ENCODE peak calls at places on chromosomes 6 and 20, in six cellular contexts. H, R, L, U, W and S are unnamed samples.

GRCh38 chr6:126550323-126550722 is 210.4 kb downstream of the CENPW start:
- DNase-seq in U (no peak), L (peak; percentile 32), R (no peak), W (peak; percentile 41), H (no peak), S (no peak)

GRCh38 chr20:48771542-48771941 is 56.3 kb downstream of the PREX1 start:
- DNase-seq in L (no peak), H (no peak), R (no peak), W (no peak), U (no peak), S (no peak)

GRCh38 chr20:36666181-36666740 is 20.3 kb upstream of the SLA2 start:
- DNase-seq in H (peak; percentile 47), R (no peak), L (peak; percentile 14), U (no peak), W (no peak), S (peak; percentile 35)

GRCh38 chr6:163010145-163010544 is 282.4 kb downstream of the PACRG start:
- DNase-seq in L (no peak), U (no peak), H (no peak), R (no peak), W (no peak), S (no peak)

GRCh38 chr20:34995192-34995591 is 39.5 kb downstream of the MYH7B start:
- DNase-seq in L (no peak), R (no peak), U (no peak), W (no peak), H (no peak), S (no peak)

GRCh38 chr20:11267131-11267761 is 593.4 kb upstream of the JAG1 start:
- DNase-seq in U (no peak), R (peak; percentile 51), H (peak; percentile 95), L (peak; percentile 96), W (peak; percentile 46), S (no peak)

GRCh38 chr20:48094196-48094749 is 309.0 kb upstream of the SULF2 start:
- DNase-seq in H (no peak), U (no peak), L (no peak), R (no peak), W (no peak), S (no peak)

GRCh38 chr6:15447546-15448232 is 201.8 kb downstream of the JARID2 start:
- DNase-seq in U (no peak), R (peak; percentile 39), L (no peak), W (no peak), H (no peak), S (peak; percentile 48)

GRCh38 chr6:45555981-45556771 is 178.4 kb upstream of the SUPT3H start:
- DNase-seq in L (no peak), W (no peak), U (no peak), H (peak; percentile 68), R (no peak), S (no peak)

GRCh38 chr6:158060447-158061360 is 79.0 kb downstream of the SYNJ2 start:
- DNase-seq in L (peak; percentile 91), H (peak; percentile 93), W (peak; percentile 64), R (no peak), U (no peak), S (no peak)

GRCh38 chr6:149250982-149251381 is 66.5 kb upstream of the TAB2 start:
- DNase-seq in W (no peak), R (no peak), H (no peak), U (no peak), L (no peak), S (no peak)

GRCh38 chr6:130615816-130616215 is 211.4 kb upstream of the SMLR1 start:
- DNase-seq in W (peak; percentile 12), U (no peak), R (no peak), L (peak; percentile 37), H (no peak), S (peak; percentile 13)

GRCh38 chr6:109788687-109789086 is 97.6 kb downstream of the FIG4 start:
- DNase-seq in W (no peak), U (no peak), L (no peak), H (no peak), R (no peak), S (no peak)

GRCh38 chr20:46434597-46434996 is 28.2 kb upstream of the ELMO2 start:
- DNase-seq in L (no peak), H (no peak), W (no peak), R (no peak), U (no peak), S (no peak)

GRCh38 chr6:102415891-102416290 is 1022.4 kb downstream of the GRIK2 start:
- DNase-seq in R (no peak), U (no peak), W (no peak), H (no peak), L (no peak), S (no peak)

GRCh38 chr6:155303361-155303870 is 10.9 kb downstream of the TFB1M start:
- DNase-seq in W (no peak), R (no peak), U (no peak), H (peak; percentile 13), L (no peak), S (no peak)

GRCh38 chr6:84197708-84198107 is 29.7 kb downstream of the CEP162 start:
- DNase-seq in H (no peak), U (no peak), L (peak; percentile 23), R (no peak), W (no peak), S (no peak)

GRCh38 chr6:125746731-125747588 is 2.5 kb upstream of the HEY2 start:
- DNase-seq in L (peak; percentile 97), R (peak; percentile 71), W (peak; percentile 97), U (peak; percentile 94), H (peak; percentile 50), S (peak; percentile 61)

GRCh38 chr6:41546475-41546865 is 289 bp downstream of the FOXP4 start:
- DNase-seq in L (no peak), W (peak; percentile 62), R (no peak), H (peak; percentile 45), U (peak; percentile 59), S (peak; percentile 71)

GRCh38 chr6:86331265-86331840 is 606.0 kb upstream of the HTR1E start:
- DNase-seq in R (no peak), H (no peak), L (peak; percentile 17), U (no peak), W (no peak), S (no peak)

GRCh38 chr20:42260216-42260615 is 642.0 kb upstream of the CHD6 start:
- DNase-seq in H (no peak), L (no peak), R (no peak), U (no peak), W (no peak), S (no peak)

GRCh38 chr6:75205776-75206334 is at the start of gene COL12A1:
- DNase-seq in R (peak; percentile 70), H (peak; percentile 99), U (no peak), W (peak; percentile 90), L (peak; percentile 82), S (no peak)

GRCh38 chr20:63381781-63382431 is 20.8 kb upstream of the CHRNA4 start:
- DNase-seq in R (peak; percentile 65), L (no peak), W (peak; percentile 69), H (no peak), U (no peak), S (no peak)

GRCh38 chr20:53381568-53382262 is 211.9 kb downstream of the ZNF217 start:
- DNase-seq in H (no peak), U (no peak), L (peak; percentile 8), W (peak; percentile 34), R (no peak), S (no peak)

GRCh38 chr20:38418509-38419204 is 16.5 kb downstream of the SNHG17 start:
- DNase-seq in W (no peak), U (no peak), R (no peak), L (no peak), H (peak; percentile 65), S (no peak)

GRCh38 chr20:58892932-58893224 is 40.4 kb downstream of the GNAS start:
- DNase-seq in W (no peak), L (no peak), R (no peak), U (no peak), H (no peak), S (peak; percentile 44)

GRCh38 chr20:58894652-58895051 is 42.1 kb downstream of the GNAS start:
- DNase-seq in R (no peak), H (no peak), W (no peak), L (no peak), U (no peak), S (no peak)

GRCh38 chr20:58892126-58892931 is 39.8 kb downstream of the GNAS start:
- DNase-seq in W (peak; percentile 78), R (peak; percentile 67), L (peak; percentile 83), U (peak; percentile 73), H (peak; percentile 60), S (peak; percentile 84)

GRCh38 chr20:58895099-58895795 is 42.7 kb downstream of the GNAS start:
- DNase-seq in R (no peak), W (no peak), U (no peak), L (no peak), H (no peak), S (no peak)

GRCh38 chr20:58893355-58894151 is 41.0 kb downstream of the GNAS start:
- DNase-seq in U (no peak), W (no peak), H (no peak), L (no peak), R (no peak), S (no peak)
- H3K4me3 ChIP-seq in U (peak overlapping the region; percentile 94), W (peak overlapping the region; percentile 83), H (peak overlapping the region; percentile 88), L (no peak overlapping the region), R (no peak overlapping the region), S (peak overlapping the region; percentile 90)

GRCh38 chr20:56506103-56506502 is 18.4 kb upstream of the FAM209A start:
- DNase-seq in U (no peak), R (no peak), W (no peak), L (no peak), H (no peak), S (no peak)
- H3K4me2 ChIP-seq in U (no peak overlapping the region), R (no peak overlapping the region), W (no peak overlapping the region), L (no peak overlapping the region), H (no peak overlapping the region), S (no peak overlapping the region)

GRCh38 chr6:131741688-131742393 is 31.0 kb upstream of the CTAGE9 start:
- DNase-seq in W (no peak), H (no peak), U (no peak), L (no peak), R (no peak), S (no peak)

GRCh38 chr6:131744432-131744831 is 33.6 kb upstream of the CTAGE9 start:
- DNase-seq in R (no peak), H (no peak), U (no peak), W (peak; percentile 62), L (no peak), S (no peak)

GRCh38 chr6:131745476-131745875 is 34.7 kb upstream of the CTAGE9 start:
- DNase-seq in R (no peak), H (no peak), L (no peak), W (no peak), U (no peak), S (no peak)

GRCh38 chr6:131747821-131748353 is 37.1 kb upstream of the CTAGE9 start:
- DNase-seq in U (no peak), H (no peak), R (no peak), L (no peak), W (no peak), S (no peak)

GRCh38 chr6:131744888-131745287 is 34.1 kb upstream of the CTAGE9 start:
- DNase-seq in W (no peak), R (no peak), L (no peak), U (no peak), H (no peak), S (no peak)
- H3K4me3 ChIP-seq in W (no peak overlapping the region), R (no peak overlapping the region), L (no peak overlapping the region), U (no peak overlapping the region), H (no peak overlapping the region), S (no peak overlapping the region)

GRCh38 chr6:53926505-53926904 is 131.7 kb downstream of the LRRC1 start:
- DNase-seq in L (peak; percentile 63), W (no peak), H (no peak), U (no peak), R (no peak), S (no peak)
- H3K4me2 ChIP-seq in L (no peak overlapping the region), W (no peak overlapping the region), H (no peak overlapping the region), U (no peak overlapping the region), R (no peak overlapping the region), S (no peak overlapping the region)

GRCh38 chr20:17172826-17173420 is 53.9 kb upstream of the PCSK2 start:
- DNase-seq in L (peak; percentile 10), H (no peak), U (no peak), W (no peak), R (no peak), S (no peak)
- H3K4me3 ChIP-seq in L (no peak overlapping the region), H (no peak overlapping the region), U (no peak overlapping the region), W (no peak overlapping the region), R (no peak overlapping the region), S (no peak overlapping the region)